ENCODE peak calls at places on chromosomes 13 and 19, in six cellular contexts. F is SJSA1; L is astrocyte; Z is activated CD4-positive, alpha-beta T cell treated with anti-CD3 and anti-CD28 coated beads for 24 hours; P is frontal cortex; B is stimulated activated CD8-positive, alpha-beta memory T cell treated with anti-CD3 and anti-CD28 coated beads, Interleukin-15, amount 100 ng/mL, for 4 hours. K is an unnamed sample.
A peak's percentile ranks its signal among the peaks of the same experiment; 100 is the strongest.

GRCh38 chr19:8445488-8446001 is 770 bp downstream of the HNRNPM start:
- DNase-seq in F (peak; percentile 61), L (no peak), Z (peak; percentile 33), P (no peak), B (no peak), K (no peak)

GRCh38 chr13:102286326-102286725 is 115.5 kb downstream of the FGF14 start:
- DNase-seq in F (no peak), L (peak; percentile 92), Z (no peak), P (no peak), B (no peak), K (no peak)

GRCh38 chr19:29942404-29943261 is 594 bp downstream of the URI1 start:
- DNase-seq in F (peak; percentile 51), L (no peak), Z (peak; percentile 58), P (no peak), B (peak; percentile 36), K (peak; percentile 33)

GRCh38 chr13:21142766-21143165 is 33.6 kb downstream of the SKA3 start:
- DNase-seq in F (no peak), L (no peak), Z (no peak), P (no peak), B (no peak), K (no peak)

GRCh38 chr13:101449971-101450748 is 2.3 kb upstream of the ITGBL1 start:
- DNase-seq in F (no peak), L (peak; percentile 95), Z (no peak), P (no peak), B (no peak), K (peak; percentile 56)

GRCh38 chr19:20182232-20182785 is 15.3 kb downstream of the ZNF486 start:
- DNase-seq in F (no peak), L (no peak), Z (no peak), P (no peak), B (no peak), K (no peak)

GRCh38 chr19:6677924-6678689 is 8.1 kb upstream of the TNFSF14 start:
- DNase-seq in F (no peak), L (no peak), Z (peak; percentile 60), P (no peak), B (no peak), K (no peak)

GRCh38 chr13:110319774-110320509 is 12.9 kb downstream of the COL4A2 start:
- DNase-seq in F (peak; percentile 87), L (peak; percentile 95), Z (peak; percentile 20), P (no peak), B (no peak), K (no peak)

GRCh38 chr13:21767032-21767431 is 96.2 kb downstream of the FGF9 start:
- DNase-seq in F (no peak), L (no peak), Z (no peak), P (no peak), B (no peak), K (no peak)

GRCh38 chr13:50576156-50576555 is 267.3 kb downstream of the DLEU7 start:
- DNase-seq in F (no peak), L (no peak), Z (no peak), P (no peak), B (no peak), K (no peak)

GRCh38 chr19:29636553-29637325 is 28.5 kb upstream of the PLEKHF1 start:
- DNase-seq in F (no peak), L (no peak), Z (no peak), P (no peak), B (no peak), K (no peak)

GRCh38 chr13:72163671-72164070 is 296.7 kb upstream of the DACH1 start:
- DNase-seq in F (no peak), L (peak; percentile 31), Z (no peak), P (no peak), B (no peak), K (no peak)

GRCh38 chr19:18401580-18402112 is 4.2 kb upstream of the LRRC25 start:
- DNase-seq in F (no peak), L (peak; percentile 39), Z (no peak), P (no peak), B (no peak), K (no peak)

GRCh38 chr13:52786747-52787146 is 47.1 kb upstream of the CNMD start:
- DNase-seq in F (no peak), L (no peak), Z (no peak), P (peak; percentile 38), B (no peak), K (no peak)

GRCh38 chr13:73704587-73704986 is 429.6 kb downstream of the KLF12 start:
- DNase-seq in F (no peak), L (no peak), Z (no peak), P (no peak), B (no peak), K (no peak)

GRCh38 chr19:13208131-13208963 is 58.1 kb downstream of the IER2 start:
- DNase-seq in F (no peak), L (peak; percentile 45), Z (peak; percentile 53), P (peak; percentile 67), B (peak; percentile 50), K (peak; percentile 11)

GRCh38 chr13:31775148-31775547 is 35.8 kb downstream of the RXFP2 start:
- DNase-seq in F (no peak), L (peak; percentile 78), Z (no peak), P (no peak), B (no peak), K (no peak)

GRCh38 chr13:72959643-72960042 is 99.2 kb upstream of the KLF5 start:
- DNase-seq in F (no peak), L (peak; percentile 36), Z (no peak), P (no peak), B (no peak), K (no peak)

GRCh38 chr19:52592301-52592700 is 22.2 kb downstream of the ZNF701 start:
- DNase-seq in F (no peak), L (no peak), Z (no peak), P (no peak), B (no peak), K (no peak)

GRCh38 chr13:91580749-91581148 is 182.3 kb downstream of the GPC5 start:
- DNase-seq in F (no peak), L (no peak), Z (no peak), P (no peak), B (no peak), K (no peak)

GRCh38 chr19:36773223-36773579 is 594 bp upstream of the ZNF850 start:
- DNase-seq in F (no peak), L (no peak), Z (no peak), P (no peak), B (no peak), K (no peak)

GRCh38 chr19:5850743-5851293 is 431 bp downstream of the FUT3 start:
- DNase-seq in F (no peak), L (peak; percentile 46), Z (no peak), P (no peak), B (no peak), K (no peak)

GRCh38 chr19:17703823-17704463 is 15.3 kb upstream of the MAP1S start:
- DNase-seq in F (no peak), L (peak; percentile 23), Z (peak; percentile 60), P (no peak), B (peak; percentile 20), K (no peak)

GRCh38 chr19:58379276-58379675 is 1.6 kb downstream of the ZNF837 start:
- DNase-seq in F (peak; percentile 28), L (no peak), Z (no peak), P (no peak), B (no peak), K (no peak)

GRCh38 chr19:48329167-48329891 is 4.0 kb downstream of the EMP3 start:
- DNase-seq in F (no peak), L (peak; percentile 48), Z (no peak), P (no peak), B (peak; percentile 24), K (peak; percentile 59)

GRCh38 chr19:34124828-34125227 is 47.5 kb upstream of the LSM14A start:
- DNase-seq in F (no peak), L (no peak), Z (no peak), P (no peak), B (no peak), K (no peak)

GRCh38 chr19:48169585-48169973 is 565 bp downstream of the LIG1 start:
- DNase-seq in F (peak; percentile 79), L (peak; percentile 8), Z (peak; percentile 86), P (peak; percentile 53), B (peak; percentile 84), K (peak; percentile 23)

GRCh38 chr19:19613456-19613855 is 5.0 kb downstream of the PBX4 start:
- DNase-seq in F (no peak), L (no peak), Z (no peak), P (no peak), B (no peak), K (no peak)

GRCh38 chr19:41226874-41227390 is 7.9 kb downstream of the AXL start:
- DNase-seq in F (no peak), L (no peak), Z (no peak), P (no peak), B (no peak), K (no peak)

GRCh38 chr13:18943273-18943672 is 238.4 kb downstream of the TUBA3C start:
- DNase-seq in F (peak; percentile 22), L (no peak), Z (no peak), P (no peak), B (no peak), K (no peak)

GRCh38 chr13:75636339-75637095 is 387 bp downstream of the LMO7 start:
- DNase-seq in F (peak; percentile 55), L (no peak), Z (peak; percentile 16), P (peak; percentile 40), B (peak; percentile 8), K (no peak)

GRCh38 chr13:113783482-113783881 is 24.5 kb downstream of the TMEM255B start:
- DNase-seq in F (peak; percentile 50), L (no peak), Z (no peak), P (no peak), B (no peak), K (no peak)

GRCh38 chr19:14127929-14128509 is 8.4 kb downstream of the ASF1B start:
- DNase-seq in F (no peak), L (no peak), Z (no peak), P (no peak), B (no peak), K (no peak)

GRCh38 chr19:33040994-33041827 is 23.5 kb downstream of the RHPN2 start:
- DNase-seq in F (peak; percentile 93), L (peak; percentile 25), Z (no peak), P (no peak), B (no peak), K (no peak)

GRCh38 chr13:30607908-30608307 is 9.8 kb upstream of the USPL1 start:
- DNase-seq in F (no peak), L (no peak), Z (no peak), P (no peak), B (peak; percentile 47), K (no peak)

GRCh38 chr13:110323172-110323851 is 16.2 kb downstream of the COL4A2 start:
- DNase-seq in F (peak; percentile 94), L (peak; percentile 93), Z (no peak), P (no peak), B (no peak), K (no peak)

GRCh38 chr13:108005231-108005630 is 210.1 kb downstream of the LIG4 start:
- DNase-seq in F (no peak), L (no peak), Z (no peak), P (no peak), B (no peak), K (no peak)

GRCh38 chr19:47618771-47619170 is 9.8 kb downstream of the BICRA start:
- DNase-seq in F (no peak), L (peak; percentile 60), Z (no peak), P (no peak), B (no peak), K (no peak)

GRCh38 chr13:42633495-42633894 is 59.5 kb downstream of the TNFSF11 start:
- DNase-seq in F (peak; percentile 65), L (no peak), Z (no peak), P (no peak), B (no peak), K (no peak)